ENCODE peak calls at places on chromosomes 2 and 18, in four cellular contexts. T, K, D and Y are unnamed samples.

GRCh38 chr2:74845217-74845751 is 11.4 kb downstream of the HK2 start:
- DNase-seq in T (peak; percentile 85), K (peak; percentile 69), D (peak; percentile 22), Y (peak; percentile 82)

GRCh38 chr2:46962751-46963150 is 47.1 kb upstream of the MCFD2 start:
- DNase-seq in T (no peak), K (no peak), D (no peak), Y (no peak)

GRCh38 chr2:55033076-55033742 is 17.0 kb downstream of the RTN4 start:
- DNase-seq in T (no peak), K (no peak), D (no peak), Y (no peak)

GRCh38 chr2:134391751-134392160 is 137.9 kb downstream of the MGAT5 start:
- DNase-seq in T (no peak), K (no peak), D (no peak), Y (no peak)

GRCh38 chr2:69817739-69818494 is 11.5 kb upstream of the GMCL1 start:
- DNase-seq in T (no peak), K (no peak), D (no peak), Y (no peak)

GRCh38 chr2:175690113-175690716 is 311.9 kb downstream of the LNPK start:
- DNase-seq in T (peak; percentile 79), K (no peak), D (peak; percentile 14), Y (no peak)

GRCh38 chr2:220075835-220076234 is 448.4 kb downstream of the SLC4A3 start:
- DNase-seq in T (no peak), K (no peak), D (no peak), Y (no peak)

GRCh38 chr2:14614011-14614410 is 18.5 kb upstream of the LRATD1 start:
- DNase-seq in T (no peak), K (no peak), D (no peak), Y (no peak)

GRCh38 chr18:67705748-67706147 is 189.2 kb upstream of the DSEL start:
- DNase-seq in T (no peak), K (no peak), D (no peak), Y (no peak)

GRCh38 chr2:233901367-233901766 is 15.8 kb upstream of the TRPM8 start:
- DNase-seq in T (no peak), K (no peak), D (no peak), Y (no peak)

GRCh38 chr18:1659190-1659589 is 754.5 kb downstream of the ADCYAP1 start:
- DNase-seq in T (no peak), K (no peak), D (no peak), Y (no peak)

GRCh38 chr2:45892757-45893156 is 241.3 kb downstream of the PRKCE start:
- DNase-seq in T (no peak), K (peak; percentile 36), D (no peak), Y (no peak)

GRCh38 chr2:240199133-240199870 is 58.8 kb upstream of the OTOS start:
- DNase-seq in T (no peak), K (no peak), D (no peak), Y (peak; percentile 56)

GRCh38 chr2:41954304-41955291 is 93.2 kb upstream of the PKDCC start:
- DNase-seq in T (no peak), K (no peak), D (no peak), Y (no peak)

GRCh38 chr2:36618381-36618780 is 20.4 kb upstream of the FEZ2 start:
- DNase-seq in T (peak; percentile 69), K (no peak), D (no peak), Y (no peak)

GRCh38 chr2:229199267-229199666 is 71.8 kb downstream of the PID1 start:
- DNase-seq in T (no peak), K (no peak), D (no peak), Y (no peak)

GRCh38 chr18:13831864-13832508 is 8.0 kb downstream of the MC5R start:
- DNase-seq in T (no peak), K (no peak), D (no peak), Y (no peak)

GRCh38 chr2:215920244-215921100 is 92.9 kb downstream of the MREG start:
- DNase-seq in T (peak; percentile 83), K (peak; percentile 57), D (peak; percentile 50), Y (peak; percentile 87)

GRCh38 chr18:12376034-12376717 is 851 bp downstream of the AFG3L2 start:
- DNase-seq in T (peak; percentile 39), K (peak; percentile 57), D (no peak), Y (peak; percentile 69)

GRCh38 chr2:163345795-163346573 is 389.8 kb downstream of the FIGN start:
- DNase-seq in T (peak; percentile 77), K (no peak), D (no peak), Y (no peak)

GRCh38 chr2:166127217-166128155 is at the start of gene SCN1A:
- DNase-seq in T (peak; percentile 60), K (no peak), D (no peak), Y (no peak)

GRCh38 chr18:66575263-66575662 is 28.6 kb downstream of the CDH19 start:
- DNase-seq in T (no peak), K (no peak), D (no peak), Y (no peak)

GRCh38 chr18:8823530-8823929 is 118.2 kb downstream of the MTCL1 start:
- DNase-seq in T (no peak), K (no peak), D (no peak), Y (no peak)

GRCh38 chr2:222423632-222424280 is 587 bp upstream of the SGPP2 start:
- DNase-seq in T (peak; percentile 37), K (no peak), D (no peak), Y (no peak)

GRCh38 chr2:213247566-213247965 is 36.7 kb upstream of the SPAG16 start:
- DNase-seq in T (no peak), K (no peak), D (no peak), Y (no peak)

GRCh38 chr2:199223791-199224190 is 233.9 kb downstream of the SATB2 start:
- DNase-seq in T (no peak), K (no peak), D (no peak), Y (no peak)

GRCh38 chr18:63438181-63438580 is 15.9 kb upstream of the VPS4B start:
- DNase-seq in T (no peak), K (no peak), D (no peak), Y (no peak)

GRCh38 chr18:2406544-2406943 is 164.8 kb downstream of the METTL4 start:
- DNase-seq in T (peak; percentile 12), K (no peak), D (no peak), Y (no peak)

GRCh38 chr2:69933839-69934613 is 19.1 kb downstream of the MXD1 start:
- DNase-seq in T (peak; percentile 78), K (no peak), D (no peak), Y (no peak)

GRCh38 chr2:54770211-54770610 is 46.7 kb downstream of the EML6 start:
- DNase-seq in T (no peak), K (no peak), D (no peak), Y (no peak)

GRCh38 chr2:207558106-207558505 is 28.3 kb downstream of the CREB1 start:
- DNase-seq in T (no peak), K (no peak), D (no peak), Y (no peak)

GRCh38 chr18:49690307-49690706 is 123.0 kb downstream of the ACAA2 start:
- DNase-seq in T (no peak), K (no peak), D (no peak), Y (no peak)

GRCh38 chr2:69575926-69576325 is 67.6 kb downstream of the AAK1 start:
- DNase-seq in T (no peak), K (no peak), D (no peak), Y (no peak)

GRCh38 chr2:169709970-169710369 is 15.7 kb downstream of the PHOSPHO2 start:
- DNase-seq in T (no peak), K (no peak), D (no peak), Y (no peak)

GRCh38 chr2:170943596-170943995 is 14.5 kb downstream of the GORASP2 start:
- DNase-seq in T (no peak), K (no peak), D (no peak), Y (no peak)

GRCh38 chr2:170953976-170954375 is 24.9 kb downstream of the GORASP2 start:
- DNase-seq in T (no peak), K (no peak), D (no peak), Y (no peak)

GRCh38 chr2:170944545-170944944 is 15.5 kb downstream of the GORASP2 start:
- DNase-seq in T (no peak), K (no peak), D (no peak), Y (no peak)

GRCh38 chr2:170950221-170950737 is 21.2 kb downstream of the GORASP2 start:
- DNase-seq in T (no peak), K (no peak), D (no peak), Y (no peak)

DNA sequence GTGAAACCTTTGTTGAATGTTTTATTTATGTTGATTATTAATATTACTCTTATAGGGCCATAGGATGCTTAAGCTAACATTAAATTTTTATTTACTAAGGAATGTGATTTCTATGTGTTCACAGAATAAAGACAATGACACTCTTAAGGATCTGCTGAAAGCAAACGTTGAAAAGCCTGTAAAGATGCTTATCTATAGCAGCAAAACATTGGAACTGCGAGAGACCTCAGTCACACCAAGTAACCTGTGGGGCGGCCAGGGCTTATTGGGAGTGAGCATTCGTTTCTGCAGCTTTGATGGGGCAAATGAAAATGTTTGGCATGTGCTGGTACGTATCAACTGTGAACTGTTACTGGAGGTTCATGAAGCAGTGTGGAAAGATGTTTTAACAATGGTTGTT is 20.4 kb downstream of the GORASP2 start:
- DNase-seq in T (no peak), K (no peak), D (no peak), Y (no peak)
- H3K4me3 ChIP-seq in T (no peak overlapping the region), K (no peak overlapping the region), D (no peak overlapping the region), Y (no peak overlapping the region)

DNA sequence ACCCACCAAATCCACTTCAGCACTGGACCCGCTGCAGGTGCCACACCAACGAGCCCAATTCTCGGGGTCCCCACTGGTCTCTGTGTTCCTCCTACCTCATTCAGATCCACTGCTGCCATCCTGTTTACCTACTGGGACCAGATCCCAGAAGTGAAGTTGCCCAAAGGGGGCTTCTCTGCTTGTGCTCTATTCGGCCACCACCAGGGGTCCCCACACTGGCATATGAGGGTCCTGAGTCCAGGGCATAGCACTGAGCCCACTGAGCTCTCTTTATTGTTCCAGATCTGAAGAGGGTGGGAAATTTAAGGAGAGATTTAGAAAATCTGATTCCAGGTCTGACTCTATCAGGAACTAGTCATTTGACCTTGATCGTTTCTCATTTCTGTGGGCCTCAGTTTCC is 2.4 kb downstream of the GPR45 start:
- DNase-seq in T (no peak), K (no peak), D (no peak), Y (no peak)
- TF ChIP-seq CTCF in T (no peak), K (no peak), D (no peak), Y (no peak)

DNA sequence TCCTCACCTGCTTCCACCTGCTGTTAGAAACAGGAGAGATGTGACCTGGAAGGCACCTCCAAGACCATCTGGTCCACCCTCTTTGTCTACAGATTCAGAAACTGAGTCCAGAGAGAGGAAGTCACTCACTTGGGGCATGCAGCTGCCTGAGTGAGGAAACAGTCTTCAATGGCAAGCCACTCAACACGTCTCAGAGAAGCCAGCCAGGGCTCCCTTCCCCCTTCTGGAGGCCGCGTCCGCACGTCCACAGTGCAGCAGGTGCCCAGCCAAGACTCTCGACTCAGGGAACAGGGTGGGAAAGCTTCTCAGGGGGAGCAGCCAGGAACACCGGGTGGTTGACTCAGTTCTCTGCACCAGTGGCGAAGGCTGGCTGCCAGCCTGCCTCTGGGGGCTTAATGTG is 201.7 kb downstream of the BCL11A start:
- DNase-seq in T (no peak), K (no peak), D (no peak), Y (no peak)
- H3K4me3 ChIP-seq in T (no peak overlapping the region), K (no peak overlapping the region), D (no peak overlapping the region), Y (no peak overlapping the region)

GRCh38 chr18:79584491-79585394 is 94.9 kb upstream of the CTDP1 start:
- DNase-seq in T (no peak), K (peak; percentile 5), D (no peak), Y (peak; percentile 54)
- TF ChIP-seq CTCF in T (no peak), K (no peak), D (no peak), Y (no peak)